ENCODE peak calls at places on chromosomes 5 and 9, in seven cellular contexts. T, H, F, O, X, Q and Z are unnamed samples.
A peak's percentile ranks its signal among the peaks of the same experiment; 100 is the strongest.

GRCh38 chr9:90107021-90107771 is 502.4 kb downstream of the GADD45G start:
- DNase-seq in X (peak; percentile 41), Q (peak; percentile 43), O (no peak), H (no peak), T (no peak), F (peak; percentile 11), Z (peak; percentile 94)

GRCh38 chr9:109101810-109102209 is 17.9 kb downstream of the TMEM245 start:
- DNase-seq in T (no peak), Q (no peak), X (peak; percentile 72), H (no peak), F (no peak), O (peak; percentile 79), Z (no peak)

GRCh38 chr5:176589039-176589769 is 20.8 kb downstream of the GPRIN1 start:
- DNase-seq in Q (no peak), O (no peak), X (no peak), H (no peak), T (no peak), F (no peak), Z (no peak)

GRCh38 chr5:1448511-1449011 is 3.3 kb upstream of the SLC6A3 start:
- DNase-seq in Q (no peak), O (no peak), H (no peak), T (no peak), F (no peak), X (no peak), Z (no peak)

GRCh38 chr9:70486127-70486526 is 71.7 kb upstream of the KLF9 start:
- DNase-seq in Q (no peak), O (no peak), X (no peak), T (no peak), F (no peak), H (no peak), Z (no peak)

GRCh38 chr5:11853796-11854195 is 50.5 kb downstream of the CTNND2 start:
- DNase-seq in F (no peak), X (no peak), H (no peak), Q (no peak), O (no peak), T (no peak), Z (no peak)

GRCh38 chr5:89988998-89989690 is 420.4 kb downstream of the CETN3 start:
- DNase-seq in Q (no peak), T (no peak), H (no peak), O (no peak), X (no peak), F (no peak), Z (no peak)

GRCh38 chr9:114316605-114317230 is 6.2 kb upstream of the ORM1 start:
- DNase-seq in T (no peak), F (no peak), Q (peak; percentile 5), H (no peak), O (no peak), X (no peak), Z (peak; percentile 89)

GRCh38 chr9:7536310-7536939 is 263.2 kb downstream of the DMAC1 start:
- DNase-seq in T (no peak), X (peak; percentile 14), Q (peak; percentile 35), O (no peak), H (peak; percentile 35), F (peak; percentile 77), Z (peak; percentile 86)

GRCh38 chr5:37598665-37599064 is 219.5 kb downstream of the WDR70 start:
- DNase-seq in H (no peak), F (no peak), O (no peak), X (no peak), T (no peak), Q (no peak), Z (no peak)

GRCh38 chr5:88745093-88745696 is 137.8 kb downstream of the MEF2C start:
- DNase-seq in X (no peak), O (no peak), F (peak; percentile 17), H (no peak), Q (no peak), T (no peak), Z (no peak)

GRCh38 chr9:98953877-98954610 is 10.3 kb downstream of the COL15A1 start:
- DNase-seq in H (no peak), T (no peak), Q (no peak), F (no peak), X (no peak), O (no peak), Z (no peak)

GRCh38 chr5:99045864-99046263 is 117.1 kb upstream of the CHD1 start:
- DNase-seq in O (no peak), T (no peak), F (no peak), Q (no peak), H (no peak), X (no peak), Z (no peak)

GRCh38 chr5:94884294-94884693 is 265.8 kb downstream of the SLF1 start:
- DNase-seq in H (no peak), T (no peak), F (peak; percentile 45), Q (no peak), X (no peak), O (no peak), Z (peak; percentile 100)

GRCh38 chr9:124768275-124768674 is 2.8 kb downstream of the NR6A1 start:
- DNase-seq in T (no peak), Q (no peak), H (no peak), F (no peak), O (no peak), X (no peak), Z (no peak)

GRCh38 chr9:131348631-131349521 is 45.0 kb upstream of the PRRC2B start:
- DNase-seq in H (no peak), X (no peak), T (no peak), Q (no peak), O (no peak), F (peak; percentile 46), Z (peak; percentile 33)

GRCh38 chr5:74622944-74623343 is 17.6 kb downstream of the ENC1 start:
- DNase-seq in H (no peak), T (no peak), X (no peak), Q (no peak), F (peak; percentile 58), O (no peak), Z (peak; percentile 46)

GRCh38 chr9:5470122-5470521 is 19.8 kb downstream of the CD274 start:
- DNase-seq in F (no peak), H (no peak), T (no peak), O (no peak), Q (no peak), X (no peak), Z (no peak)

GRCh38 chr9:37486256-37486615 is 488 bp downstream of the POLR1E start:
- DNase-seq in H (no peak), Q (no peak), O (no peak), X (no peak), F (no peak), T (no peak), Z (peak; percentile 55)

GRCh38 chr9:70597886-70598285 is 183.4 kb upstream of the KLF9 start:
- DNase-seq in X (no peak), T (no peak), O (no peak), Q (no peak), H (no peak), F (no peak), Z (no peak)